ENCODE peak calls at places on chromosome 11, in four cellular contexts. R is activated CD4-positive, alpha-beta T cell treated with anti-CD3 and anti-CD28 coated beads, Interleukin-2, amount 10 ng/mL, durations not matched to agents 7 days and 5 days; Z is Kasumi-1; W is T follicular helper cell. H is an unnamed sample.

GRCh38 chr11:10623797-10624761 is 55.6 kb upstream of the LYVE1 start:
- DNase-seq in R (no peak), Z (no peak), W (no peak), H (peak; percentile 1)

GRCh38 chr11:123357990-123358827 is 71.9 kb upstream of the GRAMD1B start:
- DNase-seq in R (peak; percentile 57), Z (no peak), W (no peak), H (no peak)

GRCh38 chr11:3006505-3007260 is 14.6 kb upstream of the NAP1L4 start:
- DNase-seq in R (no peak), Z (no peak), W (no peak), H (no peak)

GRCh38 chr11:97743205-97743742 is 1277.5 kb upstream of the CNTN5 start:
- DNase-seq in R (no peak), Z (peak; percentile 44), W (no peak), H (no peak)

GRCh38 chr11:128214263-128214662 is 373.1 kb downstream of the ETS1 start:
- DNase-seq in R (no peak), Z (no peak), W (no peak), H (no peak)

GRCh38 chr11:117996058-117996457 is 9.9 kb downstream of the IL10RA start:
- DNase-seq in R (no peak), Z (no peak), W (no peak), H (no peak)

GRCh38 chr11:132028380-132029240 is 658.2 kb downstream of the NTM start:
- DNase-seq in R (peak; percentile 7), Z (no peak), W (no peak), H (peak; percentile 44)

GRCh38 chr11:85791326-85791990 is 19.5 kb downstream of the SYTL2 start:
- DNase-seq in R (no peak), Z (no peak), W (no peak), H (no peak)

GRCh38 chr11:126339073-126339865 is 16.2 kb upstream of the ST3GAL4 start:
- DNase-seq in R (no peak), Z (no peak), W (no peak), H (no peak)

GRCh38 chr11:35798423-35798822 is 135.8 kb downstream of the TRIM44 start:
- DNase-seq in R (no peak), Z (no peak), W (no peak), H (no peak)

GRCh38 chr11:19844806-19845205 is 132.2 kb downstream of the NAV2 start:
- DNase-seq in R (no peak), Z (no peak), W (no peak), H (no peak)

GRCh38 chr11:18495703-18496102 is 31.0 kb downstream of the TSG101 start:
- DNase-seq in R (no peak), Z (no peak), W (no peak), H (no peak)

GRCh38 chr11:35145249-35145648 is 6.3 kb downstream of the CD44 start:
- DNase-seq in R (no peak), Z (no peak), W (no peak), H (peak; percentile 59)

GRCh38 chr11:6611092-6612007 is 666 bp downstream of the TAF10 start:
- DNase-seq in R (peak; percentile 30), Z (no peak), W (peak; percentile 20), H (no peak)

GRCh38 chr11:65927904-65928397 is 8.7 kb downstream of the DRAP1 start:
- DNase-seq in R (peak; percentile 93), Z (peak; percentile 35), W (peak; percentile 65), H (peak; percentile 59)